ENCODE peak calls at places on chromosomes 7 and 10, in nine cellular contexts. U is keratinocyte; N is effector CD4-positive, alpha-beta T cell; X is esophagus muscularis mucosa; H is CD8-positive, alpha-beta memory T cell; W is kidney tubule cell; G is sigmoid colon; P is upper lobe of left lung; B is activated T-cell treated with anti-CD3 and anti-CD28 coated beads, Interleukin-2, amount 50 U/mL, for 24 hours. Q is an unnamed sample.

GRCh38 chr7:91286432-91286831 is 22.2 kb downstream of the FZD1 start:
- DNase-seq in U (no peak), N (no peak), X (no peak), H (no peak), W (no peak), G (no peak), P (no peak), B (no peak), Q (no peak)

GRCh38 chr10:49112851-49113250 is 2.5 kb downstream of the VSTM4 start:
- DNase-seq in U (no peak), N (no peak), X (no peak), H (no peak), W (no peak), G (no peak), P (no peak), B (no peak), Q (no peak)

GRCh38 chr7:126210707-126211106 is 1042.0 kb downstream of the GRM8 start:
- DNase-seq in U (no peak), N (no peak), X (no peak), H (no peak), W (no peak), G (no peak), P (no peak), B (no peak), Q (no peak)

GRCh38 chr7:68980011-68980410 is 618.3 kb upstream of the AUTS2 start:
- DNase-seq in U (no peak), N (no peak), X (no peak), H (no peak), W (peak), G (no peak), P (no peak), B (no peak), Q (no peak)

GRCh38 chr10:75202321-75203096 is 8.1 kb upstream of the VDAC2 start:
- DNase-seq in U (no peak), N (no peak), X (no peak), H (no peak), W (peak), G (peak), P (peak), B (no peak), Q (no peak)

GRCh38 chr10:36624551-36625100 is 500.8 kb upstream of the ANKRD30A start:
- DNase-seq in U (no peak), N (no peak), X (no peak), H (no peak), W (peak), G (no peak), P (no peak), B (no peak), Q (no peak)

GRCh38 chr7:134827889-134828288 is 48.5 kb downstream of the CALD1 start:
- DNase-seq in U (no peak), N (no peak), X (no peak), H (no peak), W (no peak), G (peak), P (no peak), B (no peak), Q (no peak)

GRCh38 chr10:7412482-7413251 is 1.8 kb upstream of the SFMBT2 start:
- DNase-seq in U (no peak), N (no peak), X (no peak), H (no peak), W (no peak), G (no peak), P (peak), B (peak), Q (peak)

GRCh38 chr7:137985897-137986251 is 16.0 kb downstream of the CREB3L2 start:
- DNase-seq in U (no peak), N (no peak), X (no peak), H (no peak), W (no peak), G (no peak), P (no peak), B (no peak), Q (no peak)

GRCh38 chr7:114930107-114930521 is 8.2 kb downstream of the MDFIC start:
- DNase-seq in U (no peak), N (no peak), X (no peak), H (no peak), W (no peak), G (no peak), P (no peak), B (no peak), Q (no peak)

GRCh38 chr7:1979591-1980560 is 252.9 kb downstream of the MAD1L1 start:
- DNase-seq in U (peak), N (no peak), X (no peak), H (peak), W (no peak), G (no peak), P (no peak), B (no peak), Q (no peak)

GRCh38 chr10:87915989-87916388 is 52.6 kb downstream of the PTEN start:
- DNase-seq in U (no peak), N (no peak), X (no peak), H (no peak), W (peak), G (no peak), P (peak), B (no peak), Q (no peak)

GRCh38 chr10:127916826-127917225 is 9.9 kb downstream of the PTPRE start:
- DNase-seq in U (no peak), N (no peak), X (peak), H (no peak), W (no peak), G (peak), P (no peak), B (no peak), Q (no peak)

GRCh38 chr10:133383551-133383950 is 4.5 kb downstream of the PAOX start:
- DNase-seq in U (no peak), N (no peak), X (no peak), H (no peak), W (no peak), G (no peak), P (no peak), B (no peak), Q (no peak)